ENCODE peak calls at places on chromosomes 4 and X, in four cellular contexts. One of them, this sample, is unnamed.

GRCh38 chrX:72545990-72546389 is 26.7 kb downstream of the HDAC8 start:
- DNase-seq in GM10248: no peak
- DNase-seq in prostate gland: no peak
- DNase-seq in A673: no peak
- DNase-seq in this sample: no peak

GRCh38 chrX:115561605-115562491 is 874 bp downstream of the PLS3 start:
- DNase-seq in GM10248: peak; percentile 33
- DNase-seq in A673: peak; percentile 55
- DNase-seq in prostate gland: peak; percentile 10
- DNase-seq in this sample: no peak

GRCh38 chr4:67327245-67327860 is 217.9 kb downstream of the CENPC start:
- DNase-seq in prostate gland: peak; percentile 35
- DNase-seq in GM10248: peak; percentile 64
- DNase-seq in A673: peak; percentile 67
- DNase-seq in this sample: peak; percentile 30

GRCh38 chr4:82868572-82868971 is 22.4 kb downstream of the SEC31A start:
- DNase-seq in A673: no peak
- DNase-seq in GM10248: no peak
- DNase-seq in prostate gland: no peak
- DNase-seq in this sample: no peak

GRCh38 chrX:27796640-27797257 is 11.0 kb upstream of the MAGEB10 start:
- DNase-seq in prostate gland: no peak
- DNase-seq in A673: no peak
- DNase-seq in GM10248: no peak
- DNase-seq in this sample: no peak

GRCh38 chr4:48031802-48032525 is 15.4 kb downstream of the NIPAL1 start:
- DNase-seq in GM10248: no peak
- DNase-seq in prostate gland: no peak
- DNase-seq in A673: peak; percentile 17
- DNase-seq in this sample: no peak

GRCh38 chrX:118726887-118727685 is at the start of gene IL13RA1:
- DNase-seq in A673: peak; percentile 79
- DNase-seq in GM10248: peak; percentile 55
- DNase-seq in prostate gland: peak; percentile 74
- DNase-seq in this sample: peak; percentile 44

GRCh38 chrX:1661048-1661921 is 46.4 kb downstream of the ASMT start:
- DNase-seq in A673: peak; percentile 18
- DNase-seq in GM10248: peak; percentile 94
- DNase-seq in prostate gland: peak; percentile 9
- DNase-seq in this sample: no peak

GRCh38 chr4:8874896-8875680 is 3.4 kb upstream of the HMX1 start:
- DNase-seq in prostate gland: no peak
- DNase-seq in A673: no peak
- DNase-seq in GM10248: no peak
- DNase-seq in this sample: no peak

GRCh38 chr4:47222276-47222675 is 190.9 kb downstream of the GABRB1 start:
- DNase-seq in A673: no peak
- DNase-seq in prostate gland: no peak
- DNase-seq in GM10248: no peak
- DNase-seq in this sample: no peak

GRCh38 chrX:132818638-132819037 is 139.8 kb downstream of the HS6ST2 start:
- DNase-seq in prostate gland: no peak
- DNase-seq in GM10248: no peak
- DNase-seq in A673: no peak
- DNase-seq in this sample: no peak

GRCh38 chr4:2418652-2419571 is at the start of gene CFAP99:
- DNase-seq in GM10248: peak; percentile 98
- DNase-seq in A673: peak; percentile 98
- DNase-seq in prostate gland: peak; percentile 97
- DNase-seq in this sample: peak; percentile 87

GRCh38 chr4:163344147-163345050 is 707 bp downstream of the NPY5R start:
- DNase-seq in prostate gland: no peak
- DNase-seq in GM10248: no peak
- DNase-seq in A673: peak; percentile 36
- DNase-seq in this sample: no peak

GRCh38 chrX:39802906-39803305 is 294.9 kb downstream of the BCOR start:
- DNase-seq in GM10248: no peak
- DNase-seq in prostate gland: no peak
- DNase-seq in A673: no peak
- DNase-seq in this sample: no peak

GRCh38 chr4:21470531-21470930 is 478.0 kb downstream of the KCNIP4 start:
- DNase-seq in A673: peak; percentile 86
- DNase-seq in GM10248: no peak
- DNase-seq in prostate gland: no peak
- DNase-seq in this sample: no peak

GRCh38 chrX:48649109-48649508 is 34.5 kb upstream of the WAS start:
- DNase-seq in prostate gland: no peak
- DNase-seq in A673: no peak
- DNase-seq in GM10248: no peak
- DNase-seq in this sample: no peak

GRCh38 chrX:136076942-136077341 is 70.4 kb upstream of the FHL1 start:
- DNase-seq in prostate gland: no peak
- DNase-seq in GM10248: no peak
- DNase-seq in A673: no peak
- DNase-seq in this sample: no peak

GRCh38 chrX:18354369-18355329 is at the start of gene SCML2:
- DNase-seq in prostate gland: peak; percentile 7
- DNase-seq in A673: peak; percentile 55
- DNase-seq in GM10248: peak; percentile 25
- DNase-seq in this sample: no peak

GRCh38 chr4:7805533-7806079 is 134.1 kb downstream of the AFAP1 start:
- DNase-seq in prostate gland: peak; percentile 95
- DNase-seq in A673: peak; percentile 68
- DNase-seq in GM10248: no peak
- DNase-seq in this sample: no peak

GRCh38 chr4:185592438-185592837 is 57.1 kb upstream of the PDLIM3 start:
- DNase-seq in A673: no peak
- DNase-seq in prostate gland: no peak
- DNase-seq in GM10248: no peak
- DNase-seq in this sample: no peak

GRCh38 chr4:3420956-3421355 is 20.8 kb upstream of the HGFAC start:
- DNase-seq in prostate gland: no peak
- DNase-seq in A673: no peak
- DNase-seq in GM10248: no peak
- DNase-seq in this sample: no peak

GRCh38 chrX:84721416-84721815 is 219.2 kb upstream of the HDX start:
- DNase-seq in A673: no peak
- DNase-seq in GM10248: no peak
- DNase-seq in prostate gland: no peak
- DNase-seq in this sample: no peak

GRCh38 chrX:47530054-47530453 is 31.0 kb upstream of the ARAF start:
- DNase-seq in A673: no peak
- DNase-seq in GM10248: no peak
- DNase-seq in prostate gland: no peak
- DNase-seq in this sample: no peak

GRCh38 chrX:101210630-101211029 is 9.0 kb upstream of the DRP2 start:
- DNase-seq in A673: no peak
- DNase-seq in prostate gland: no peak
- DNase-seq in GM10248: no peak
- DNase-seq in this sample: no peak

GRCh38 chr4:83386931-83387897 is 52.6 kb upstream of the HPSE start:
- DNase-seq in GM10248: no peak
- DNase-seq in A673: no peak
- DNase-seq in prostate gland: no peak
- DNase-seq in this sample: no peak

GRCh38 chr4:4430492-4431195 is 43.7 kb downstream of the NSG1 start:
- DNase-seq in GM10248: peak; percentile 58
- DNase-seq in prostate gland: peak; percentile 29
- DNase-seq in A673: peak; percentile 71
- DNase-seq in this sample: no peak

GRCh38 chrX:45774961-45775360 is 574.3 kb upstream of the DIPK2B start:
- DNase-seq in A673: peak; percentile 49
- DNase-seq in prostate gland: no peak
- DNase-seq in GM10248: no peak
- DNase-seq in this sample: no peak

GRCh38 chrX:31483336-31483735 is 411.5 kb upstream of the FTHL17 start:
- DNase-seq in GM10248: no peak
- DNase-seq in A673: no peak
- DNase-seq in prostate gland: no peak
- DNase-seq in this sample: no peak

GRCh38 chrX:55907968-55908607 is 190.5 kb downstream of the RRAGB start:
- DNase-seq in prostate gland: peak; percentile 49
- DNase-seq in GM10248: peak; percentile 55
- DNase-seq in A673: peak; percentile 38
- DNase-seq in this sample: no peak

GRCh38 chrX:13064599-13065143 is 20.3 kb upstream of the FAM9C start:
- DNase-seq in A673: no peak
- DNase-seq in GM10248: no peak
- DNase-seq in prostate gland: peak; percentile 7
- DNase-seq in this sample: no peak

GRCh38 chr4:113411496-113411938 is 350.0 kb downstream of the CAMK2D start:
- DNase-seq in GM10248: no peak
- DNase-seq in prostate gland: no peak
- DNase-seq in A673: peak; percentile 37
- DNase-seq in this sample: no peak
- TF ChIP-seq CTCF in GM10248: no peak
- TF ChIP-seq CTCF in prostate gland: no peak
- TF ChIP-seq CTCF in A673: no peak
- TF ChIP-seq CTCF in this sample: no peak

GRCh38 chr4:75658881-75659280 is 14.3 kb downstream of the G3BP2 start:
- DNase-seq in prostate gland: no peak
- DNase-seq in A673: no peak
- DNase-seq in GM10248: no peak
- DNase-seq in this sample: no peak

GRCh38 chr4:75654905-75655304 is 18.3 kb downstream of the G3BP2 start:
- DNase-seq in A673: no peak
- DNase-seq in GM10248: no peak
- DNase-seq in prostate gland: no peak
- DNase-seq in this sample: no peak

GRCh38 chr4:75659512-75660031 is 13.6 kb downstream of the G3BP2 start:
- DNase-seq in prostate gland: no peak
- DNase-seq in GM10248: no peak
- DNase-seq in A673: no peak
- DNase-seq in this sample: no peak

GRCh38 chr4:75655562-75655961 is 17.6 kb downstream of the G3BP2 start:
- DNase-seq in GM10248: no peak
- DNase-seq in prostate gland: no peak
- DNase-seq in A673: no peak
- DNase-seq in this sample: no peak

DNA sequence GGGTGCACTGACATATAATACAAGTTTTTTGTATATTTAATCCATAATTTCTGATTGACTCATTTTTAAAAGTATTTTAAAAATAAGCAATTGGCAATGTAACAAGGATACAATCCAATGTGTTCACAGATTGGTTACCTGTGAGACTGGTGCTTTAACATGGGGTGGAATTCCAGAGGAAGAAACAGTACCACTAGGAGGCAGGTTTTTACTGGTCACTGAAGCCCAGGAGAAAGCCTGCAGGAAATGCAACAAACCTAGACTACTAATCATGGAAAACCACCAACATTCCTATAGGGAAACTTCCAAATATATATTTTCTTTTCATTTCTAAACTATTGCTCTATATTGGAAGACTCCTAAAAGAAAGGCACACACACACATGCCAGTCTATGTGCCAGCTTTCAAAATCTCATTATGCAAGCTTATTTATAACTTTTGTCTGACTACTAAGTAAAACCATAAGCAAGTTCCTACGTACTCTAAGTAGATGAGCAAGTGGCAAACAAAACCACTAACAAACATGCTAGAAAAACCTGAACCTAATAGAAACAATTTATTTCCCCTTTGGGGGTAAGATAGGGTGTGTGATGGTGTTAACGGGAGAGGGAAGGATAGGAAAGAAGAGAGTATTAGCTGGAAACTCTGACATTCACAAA is 19.2 kb downstream of the G3BP2 start:
- DNase-seq in prostate gland: no peak
- DNase-seq in A673: no peak
- DNase-seq in GM10248: no peak
- DNase-seq in this sample: no peak
- TF ChIP-seq CTCF in prostate gland: peak; percentile 40
- TF ChIP-seq CTCF in A673: peak; percentile 45
- TF ChIP-seq CTCF in GM10248: peak; percentile 11
- TF ChIP-seq CTCF in this sample: peak; percentile 42

GRCh38 chrX:2811271-2811670 is 17.5 kb upstream of the GYG2 start:
- DNase-seq in A673: no peak
- DNase-seq in GM10248: no peak
- DNase-seq in prostate gland: no peak
- DNase-seq in this sample: no peak
- TF ChIP-seq CTCF in A673: no peak
- TF ChIP-seq CTCF in GM10248: no peak
- TF ChIP-seq CTCF in prostate gland: no peak
- TF ChIP-seq CTCF in this sample: no peak

DNA sequence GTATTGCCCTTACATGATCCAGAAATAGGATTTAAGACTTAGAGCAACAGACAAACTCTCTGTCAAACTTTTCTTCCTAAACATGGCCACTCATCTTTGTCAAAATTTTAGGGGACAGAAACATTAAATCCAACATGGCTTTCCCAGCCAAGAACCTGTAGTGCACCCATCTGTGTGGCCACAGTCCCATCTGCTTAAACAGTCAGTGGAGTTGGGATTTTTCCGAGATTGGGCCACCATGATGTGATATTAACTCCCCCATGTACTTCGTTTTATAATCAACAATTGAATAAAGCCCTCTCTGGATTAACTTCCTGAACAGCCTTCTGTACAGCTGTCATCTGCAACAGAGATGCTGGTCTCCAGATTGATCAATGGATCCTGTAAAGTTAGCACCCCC is 28.9 kb downstream of the TMEM144 start:
- DNase-seq in A673: no peak
- DNase-seq in prostate gland: no peak
- DNase-seq in GM10248: no peak
- DNase-seq in this sample: no peak
- TF ChIP-seq CTCF in A673: no peak
- TF ChIP-seq CTCF in prostate gland: no peak
- TF ChIP-seq CTCF in GM10248: no peak
- TF ChIP-seq CTCF in this sample: no peak

DNA sequence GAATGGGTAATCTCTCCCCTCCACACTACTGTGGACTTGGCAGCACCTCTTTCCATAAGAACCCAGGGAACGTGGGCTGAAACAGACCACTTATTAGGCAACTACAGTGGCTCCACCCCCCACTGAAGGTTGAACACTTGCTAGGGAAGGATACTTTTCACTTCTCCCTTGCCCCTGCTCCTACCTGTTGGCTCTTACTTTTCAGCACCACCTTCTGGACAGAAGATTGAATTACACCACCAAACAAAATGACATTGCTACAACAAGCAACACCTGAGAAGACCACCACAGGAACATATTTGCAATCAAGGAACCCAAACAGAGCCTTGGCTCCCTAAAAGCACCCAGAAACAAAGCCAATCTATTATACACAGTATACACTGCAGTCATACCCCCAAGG is 132.1 kb upstream of the CXCL13 start:
- DNase-seq in A673: peak; percentile 2
- DNase-seq in GM10248: peak; percentile 29
- DNase-seq in prostate gland: no peak
- DNase-seq in this sample: no peak
- TF ChIP-seq CTCF in A673: peak; percentile 44
- TF ChIP-seq CTCF in GM10248: peak; percentile 29
- TF ChIP-seq CTCF in prostate gland: peak; percentile 15
- TF ChIP-seq CTCF in this sample: peak; percentile 19

This sample was measured in D721Med.